ENCODE peak calls at places on chromosomes 3 and 15, in six cellular contexts. F is Peyer's patch, I is HFFc6, W is K562, E is amniotic stem cell, O is stromal cell of bone marrow. N is an unnamed sample.
A peak's percentile ranks its signal among the peaks of the same experiment; 100 is the strongest.

GRCh38 chr3:85950435-85950834 is 991.6 kb downstream of the CADM2 start:
- DNase-seq in O (no peak), E (no peak), F (no peak), W (no peak), I (no peak), N (no peak)

GRCh38 chr3:176514297-176514696 is 683.0 kb downstream of the TBL1XR1 start:
- DNase-seq in O (peak; percentile 11), I (no peak), E (peak; percentile 23), F (no peak), W (peak; percentile 79), N (peak; percentile 16)

GRCh38 chr15:33048255-33048654 is 146.3 kb downstream of the FMN1 start:
- DNase-seq in E (no peak), O (no peak), W (no peak), I (no peak), F (no peak), N (no peak)

GRCh38 chr15:32852771-32853170 is 135.0 kb downstream of the GREM1 start:
- DNase-seq in O (no peak), F (no peak), I (no peak), W (no peak), E (no peak), N (no peak)

GRCh38 chr15:85899927-85900326 is 105.2 kb upstream of the KLHL25 start:
- DNase-seq in I (no peak), E (no peak), F (no peak), W (no peak), O (no peak), N (no peak)

GRCh38 chr15:52717924-52718323 is 38.7 kb upstream of the ATOSA start:
- DNase-seq in I (no peak), O (no peak), E (no peak), W (no peak), F (no peak), N (no peak)

GRCh38 chr3:183527421-183527979 is 28.0 kb downstream of the KLHL6 start:
- DNase-seq in F (no peak), I (no peak), E (no peak), W (no peak), O (no peak), N (no peak)

GRCh38 chr3:23086831-23087230 is 116.3 kb upstream of the UBE2E2 start:
- DNase-seq in O (peak; percentile 3), I (no peak), F (no peak), E (no peak), W (no peak), N (no peak)

GRCh38 chr15:56524915-56525314 is 60.0 kb upstream of the MNS1 start:
- DNase-seq in W (no peak), I (peak; percentile 27), E (no peak), O (peak; percentile 32), F (no peak), N (no peak)

GRCh38 chr15:69697913-69698312 is 245.3 kb downstream of the RPLP1 start:
- DNase-seq in E (no peak), F (no peak), O (no peak), I (no peak), W (no peak), N (no peak)

GRCh38 chr3:149581681-149582349 is 76.0 kb downstream of the WWTR1 start:
- DNase-seq in I (peak; percentile 93), O (peak; percentile 90), F (no peak), E (peak; percentile 53), W (peak; percentile 27), N (peak; percentile 84)

GRCh38 chr3:183766745-183767606 is 58.4 kb downstream of the MAP6D1 start:
- DNase-seq in F (peak; percentile 67), I (peak; percentile 67), W (peak; percentile 72), O (peak; percentile 58), E (no peak), N (peak; percentile 16)

GRCh38 chr15:70132148-70132547 is 34.4 kb upstream of the TLE3 start:
- DNase-seq in E (no peak), F (no peak), O (no peak), W (no peak), I (no peak), N (no peak)

GRCh38 chr3:179146911-179147570 is 1.1 kb upstream of the PIK3CA start:
- DNase-seq in I (peak; percentile 77), E (peak; percentile 36), W (peak; percentile 65), O (peak; percentile 61), F (no peak), N (peak; percentile 19)

GRCh38 chr15:39430389-39430788 is 150.5 kb upstream of the THBS1 start:
- DNase-seq in I (no peak), E (no peak), F (no peak), W (no peak), O (no peak), N (no peak)

GRCh38 chr3:117553461-117553860 is 843.9 kb downstream of the TUSC7 start:
- DNase-seq in O (peak; percentile 46), F (no peak), E (no peak), W (no peak), I (peak; percentile 6), N (no peak)

N was measured in SW 1271.